ENCODE peak calls at places on chromosomes 3 and 15, in eight cellular contexts. O is GM13977, X is body of pancreas, W is H9, D is progenitor cell of endocrine pancreas, L is mesothelial cell of epicardium, M is tibial artery, C is AG04449. E is an unnamed sample.

GRCh38 chr3:195117978-195118581 is 152.9 kb downstream of the XXYLT1 start:
- DNase-seq in O (no peak), X (peak; percentile 25), W (no peak), D (no peak), L (no peak), M (no peak), C (no peak), E (no peak)

GRCh38 chr3:122146466-122146865 is 37.0 kb upstream of the CASR start:
- DNase-seq in O (peak; percentile 62), X (peak; percentile 35), W (no peak), D (no peak), L (no peak), M (no peak), C (no peak), E (peak; percentile 87)

GRCh38 chr3:5072100-5072816 is 49.8 kb upstream of the ARL8B start:
- DNase-seq in O (no peak), X (no peak), W (no peak), D (no peak), L (no peak), M (no peak), C (no peak), E (no peak)

GRCh38 chr3:123586131-123586530 is 1.3 kb upstream of the HACD2 start:
- DNase-seq in O (no peak), X (peak; percentile 43), W (peak; percentile 84), D (no peak), L (no peak), M (no peak), C (no peak), E (peak; percentile 64)

GRCh38 chr15:35911052-35911780 is 365.3 kb upstream of the DPH6 start:
- DNase-seq in O (no peak), X (peak; percentile 56), W (no peak), D (no peak), L (no peak), M (no peak), C (no peak), E (no peak)

GRCh38 chr3:86954751-86955150 is 36.2 kb downstream of the VGLL3 start:
- DNase-seq in O (no peak), X (no peak), W (no peak), D (no peak), L (no peak), M (no peak), C (no peak), E (no peak)

GRCh38 chr3:130850846-130851245 is 43.0 kb upstream of the ATP2C1 start:
- DNase-seq in O (no peak), X (no peak), W (no peak), D (no peak), L (no peak), M (no peak), C (no peak), E (no peak)

GRCh38 chr15:62439543-62440016 is 274.5 kb upstream of the C2CD4B start:
- DNase-seq in O (no peak), X (no peak), W (no peak), D (no peak), L (no peak), M (no peak), C (no peak), E (no peak)

GRCh38 chr15:39624806-39625205 is 43.9 kb downstream of the THBS1 start:
- DNase-seq in O (no peak), X (peak; percentile 53), W (no peak), D (no peak), L (no peak), M (peak; percentile 82), C (peak; percentile 65), E (peak; percentile 87)

GRCh38 chr15:45448516-45448915 is 70.2 kb upstream of the GATM start:
- DNase-seq in O (no peak), X (no peak), W (peak; percentile 50), D (no peak), L (no peak), M (no peak), C (no peak), E (no peak)

GRCh38 chr3:99515-99914 is 97.0 kb upstream of the CHL1 start:
- DNase-seq in O (no peak), X (no peak), W (no peak), D (no peak), L (no peak), M (no peak), C (no peak), E (no peak)

GRCh38 chr3:2727566-2728318 is 382.4 kb downstream of the IL5RA start:
- DNase-seq in O (no peak), X (no peak), W (no peak), D (no peak), L (no peak), M (no peak), C (no peak), E (no peak)

GRCh38 chr3:122555275-122556071 is 8.6 kb downstream of the PARP9 start:
- DNase-seq in O (no peak), X (no peak), W (no peak), D (no peak), L (no peak), M (no peak), C (no peak), E (no peak)

GRCh38 chr15:40923551-40923950 is 5.6 kb upstream of the DLL4 start:
- DNase-seq in O (no peak), X (no peak), W (no peak), D (no peak), L (no peak), M (no peak), C (no peak), E (no peak)

GRCh38 chr15:50228866-50229265 is 36.7 kb downstream of the HDC start:
- DNase-seq in O (no peak), X (no peak), W (no peak), D (no peak), L (no peak), M (no peak), C (no peak), E (no peak)

GRCh38 chr3:167304077-167304476 is 76.0 kb downstream of the ZBBX start:
- DNase-seq in O (no peak), X (no peak), W (no peak), D (no peak), L (no peak), M (no peak), C (no peak), E (no peak)

GRCh38 chr15:100150906-100151305 is 190.9 kb downstream of the ADAMTS17 start:
- DNase-seq in O (no peak), X (no peak), W (no peak), D (no peak), L (no peak), M (no peak), C (no peak), E (no peak)

GRCh38 chr15:51380999-51381806 is 39.7 kb downstream of the GLDN start:
- DNase-seq in O (peak; percentile 76), X (peak; percentile 57), W (peak; percentile 72), D (no peak), L (no peak), M (peak; percentile 72), C (no peak), E (peak; percentile 61)

GRCh38 chr3:55330756-55331155 is 156.3 kb downstream of the WNT5A start:
- DNase-seq in O (no peak), X (no peak), W (no peak), D (no peak), L (no peak), M (no peak), C (peak; percentile 46), E (no peak)

GRCh38 chr15:88652456-88653199 is 13.8 kb downstream of the ISG20 start:
- DNase-seq in O (no peak), X (no peak), W (no peak), D (no peak), L (no peak), M (no peak), C (no peak), E (no peak)

GRCh38 chr3:60316121-60316783 is 935.0 kb downstream of the FHIT start:
- DNase-seq in O (no peak), X (no peak), W (no peak), D (no peak), L (no peak), M (no peak), C (no peak), E (no peak)

GRCh38 chr3:182117131-182117530 is 405.4 kb downstream of the SOX2 start:
- DNase-seq in O (no peak), X (no peak), W (no peak), D (no peak), L (no peak), M (no peak), C (no peak), E (no peak)

GRCh38 chr3:57179580-57180410 is 14.6 kb upstream of the IL17RD start:
- DNase-seq in O (no peak), X (no peak), W (no peak), D (no peak), L (no peak), M (no peak), C (no peak), E (no peak)

GRCh38 chr3:53844262-53845102 is 1.7 kb downstream of the CHDH start:
- DNase-seq in O (no peak), X (peak; percentile 61), W (no peak), D (no peak), L (no peak), M (no peak), C (no peak), E (no peak)

GRCh38 chr3:53837331-53837730 is 8.9 kb downstream of the CHDH start:
- DNase-seq in O (no peak), X (no peak), W (no peak), D (no peak), L (no peak), M (no peak), C (no peak), E (peak; percentile 15)

GRCh38 chr3:53843195-53844177 is 2.7 kb downstream of the CHDH start:
- DNase-seq in O (peak; percentile 51), X (peak; percentile 41), W (no peak), D (no peak), L (no peak), M (no peak), C (no peak), E (no peak)

GRCh38 chr3:53842436-53843194 is 3.6 kb downstream of the CHDH start:
- DNase-seq in O (peak; percentile 36), X (peak; percentile 94), W (peak; percentile 41), D (peak; percentile 46), L (no peak), M (no peak), C (no peak), E (no peak)

GRCh38 chr3:53841296-53841695 is 4.9 kb downstream of the CHDH start:
- DNase-seq in O (no peak), X (peak; percentile 64), W (no peak), D (no peak), L (no peak), M (no peak), C (no peak), E (no peak)
- TF ChIP-seq CTCF in O (no peak), X (peak; percentile 41), W (no peak), D (no peak), L (no peak), M (no peak), C (no peak), E (no peak)

GRCh38 chr3:23170306-23170705 is 32.8 kb upstream of the UBE2E2 start:
- DNase-seq in O (no peak), X (no peak), W (no peak), D (no peak), L (no peak), M (no peak), C (peak; percentile 12), E (no peak)
- TF ChIP-seq CTCF in O (no peak), X (no peak), W (no peak), D (no peak), L (no peak), M (no peak), C (no peak), E (no peak)

GRCh38 chr3:72977463-72977862 is 19.1 kb upstream of the PPP4R2 start:
- DNase-seq in O (no peak), X (no peak), W (no peak), D (no peak), L (no peak), M (no peak), C (no peak), E (peak; percentile 43)
- TF ChIP-seq CTCF in O (no peak), X (no peak), W (no peak), D (no peak), L (no peak), M (no peak), C (no peak), E (no peak)

GRCh38 chr15:60905587-60905986 is 323.5 kb downstream of the RORA start:
- DNase-seq in O (no peak), X (peak; percentile 43), W (peak; percentile 45), D (no peak), L (no peak), M (no peak), C (no peak), E (peak; percentile 24)
- TF ChIP-seq CTCF in O (peak; percentile 31), X (peak; percentile 33), W (peak; percentile 56), D (peak; percentile 35), L (no peak), M (no peak), C (no peak), E (no peak)